ENCODE peak calls at places on chromosomes 2 and 18, in six cellular contexts. V is IMR-90, T is foreskin keratinocyte, G is mucosa of gallbladder, I is NCI-H1417, C is GM03348. Z is an unnamed sample.

GRCh38 chr2:119914266-119914665 is 98.6 kb upstream of the EPB41L5 start:
- DNase-seq in I (no peak), T (no peak), V (peak; percentile 59), G (no peak), C (no peak), Z (no peak)

GRCh38 chr2:179341152-179341866 is 76.7 kb upstream of the SESTD1 start:
- DNase-seq in C (no peak), G (no peak), I (no peak), T (no peak), V (no peak), Z (no peak)

GRCh38 chr2:195818521-195818920 is 161.5 kb downstream of the SLC39A10 start:
- DNase-seq in I (no peak), G (no peak), C (no peak), V (peak; percentile 90), T (no peak), Z (no peak)

GRCh38 chr18:79396431-79397287 is 929 bp downstream of the NFATC1 start:
- DNase-seq in T (no peak), C (peak; percentile 78), G (no peak), V (peak; percentile 26), I (no peak), Z (peak; percentile 58)

GRCh38 chr2:163252199-163252598 is 413.6 kb upstream of the KCNH7 start:
- DNase-seq in I (no peak), G (no peak), T (peak; percentile 17), C (no peak), V (no peak), Z (no peak)

GRCh38 chr2:28507806-28508764 is 12.2 kb downstream of the PLB1 start:
- DNase-seq in C (no peak), V (peak; percentile 17), G (peak; percentile 31), I (peak; percentile 71), T (peak; percentile 89), Z (no peak)

GRCh38 chr18:35334821-35335220 is 9.4 kb downstream of the ZNF24 start:
- DNase-seq in I (no peak), C (peak; percentile 5), G (no peak), V (peak; percentile 65), T (peak; percentile 42), Z (no peak)

GRCh38 chr2:223692227-223692947 is 90.2 kb upstream of the SCG2 start:
- DNase-seq in T (peak; percentile 23), V (peak; percentile 67), G (peak; percentile 49), C (peak; percentile 78), I (peak; percentile 8), Z (peak; percentile 67)

GRCh38 chr2:170401187-170401586 is 223.2 kb downstream of the MYO3B start:
- DNase-seq in G (no peak), T (no peak), I (no peak), V (no peak), C (no peak), Z (no peak)

GRCh38 chr2:47554311-47554905 is 151.5 kb downstream of the MSH2 start:
- DNase-seq in C (no peak), T (no peak), V (no peak), I (no peak), G (no peak), Z (no peak)

GRCh38 chr18:3877678-3878077 is 427.7 kb downstream of the TGIF1 start:
- DNase-seq in C (no peak), V (peak; percentile 27), I (no peak), T (no peak), G (no peak), Z (no peak)

GRCh38 chr2:13550832-13551231 is 834.1 kb downstream of the TRIB2 start:
- DNase-seq in C (no peak), I (peak; percentile 98), T (no peak), G (no peak), V (no peak), Z (no peak)

GRCh38 chr18:74989134-74989533 is 219.8 kb downstream of the PTGR3 start:
- DNase-seq in T (no peak), V (no peak), I (no peak), C (no peak), G (no peak), Z (no peak)

GRCh38 chr2:12848176-12848575 is 131.4 kb downstream of the TRIB2 start:
- DNase-seq in I (no peak), V (no peak), G (no peak), C (peak; percentile 35), T (no peak), Z (no peak)

GRCh38 chr2:102238039-102238756 is 51.4 kb downstream of the IL1RL2 start:
- DNase-seq in V (peak; percentile 83), T (no peak), G (peak; percentile 40), C (peak; percentile 42), I (no peak), Z (no peak)

GRCh38 chr2:162063899-162064298 is 10.1 kb downstream of the DPP4 start:
- DNase-seq in G (no peak), I (no peak), T (no peak), C (no peak), V (no peak), Z (no peak)

GRCh38 chr2:219210572-219211362 is 4.2 kb downstream of the ZFAND2B start:
- DNase-seq in G (no peak), V (no peak), T (no peak), I (no peak), C (no peak), Z (no peak)

GRCh38 chr2:48530033-48530804 is at the start of gene STON1:
- DNase-seq in V (peak; percentile 25), G (peak; percentile 46), C (peak; percentile 85), I (no peak), T (no peak), Z (peak; percentile 72)

GRCh38 chr2:69755862-69756467 is 14.0 kb downstream of the ANXA4 start:
- DNase-seq in I (no peak), G (peak; percentile 48), T (peak; percentile 57), C (peak; percentile 76), V (peak; percentile 60), Z (no peak)

GRCh38 chr2:157404363-157404762 is 39.5 kb downstream of the CYTIP start:
- DNase-seq in C (peak; percentile 16), T (peak; percentile 68), G (no peak), I (no peak), V (no peak), Z (no peak)

Z was measured in WERI-Rb-1.